ENCODE peak calls at places on chromosomes 13 and 19, in five cellular contexts. One of them, this sample, is unnamed.

GRCh38 chr13:41455725-41456419 is 1.5 kb upstream of the RGCC start:
- DNase-seq in PC-3: no peak
- DNase-seq in CD4-positive, alpha-beta T cell: no peak
- DNase-seq in RWPE2: no peak
- DNase-seq in testis: no peak
- DNase-seq in this sample: no peak

GRCh38 chr19:51016798-51017683 is 2.5 kb downstream of the KLK10 start:
- DNase-seq in PC-3: peak
- DNase-seq in CD4-positive, alpha-beta T cell: peak
- DNase-seq in RWPE2: peak
- DNase-seq in testis: peak
- DNase-seq in this sample: peak

GRCh38 chr19:49058592-49058991 is 1.0 kb upstream of the CGB7 start:
- DNase-seq in PC-3: no peak
- DNase-seq in CD4-positive, alpha-beta T cell: no peak
- DNase-seq in RWPE2: no peak
- DNase-seq in testis: no peak
- DNase-seq in this sample: peak

GRCh38 chr19:42066075-42066754 is 3.8 kb downstream of the GRIK5 start:
- DNase-seq in PC-3: peak
- DNase-seq in CD4-positive, alpha-beta T cell: no peak
- DNase-seq in RWPE2: no peak
- DNase-seq in testis: peak
- DNase-seq in this sample: peak

GRCh38 chr19:18612772-18613588 is at the start of gene TMEM59L:
- DNase-seq in PC-3: no peak
- DNase-seq in CD4-positive, alpha-beta T cell: peak
- DNase-seq in RWPE2: no peak
- DNase-seq in testis: peak
- DNase-seq in this sample: no peak

GRCh38 chr13:34750078-34750703 is 191.9 kb upstream of the NBEA start:
- DNase-seq in PC-3: no peak
- DNase-seq in CD4-positive, alpha-beta T cell: no peak
- DNase-seq in RWPE2: no peak
- DNase-seq in testis: peak
- DNase-seq in this sample: no peak

GRCh38 chr13:73835138-73835721 is 299.0 kb downstream of the KLF12 start:
- DNase-seq in PC-3: peak
- DNase-seq in CD4-positive, alpha-beta T cell: no peak
- DNase-seq in RWPE2: no peak
- DNase-seq in testis: no peak
- DNase-seq in this sample: no peak

GRCh38 chr13:75347457-75347856 is 134.5 kb downstream of the TBC1D4 start:
- DNase-seq in PC-3: no peak
- DNase-seq in CD4-positive, alpha-beta T cell: no peak
- DNase-seq in RWPE2: no peak
- DNase-seq in testis: no peak
- DNase-seq in this sample: no peak

GRCh38 chr19:35074426-35075201 is 33.1 kb downstream of the HPN start:
- DNase-seq in PC-3: no peak
- DNase-seq in CD4-positive, alpha-beta T cell: no peak
- DNase-seq in RWPE2: no peak
- DNase-seq in testis: no peak
- DNase-seq in this sample: no peak

GRCh38 chr13:105960326-105960725 is 575.1 kb downstream of the EFNB2 start:
- DNase-seq in PC-3: no peak
- DNase-seq in CD4-positive, alpha-beta T cell: no peak
- DNase-seq in RWPE2: no peak
- DNase-seq in testis: no peak
- DNase-seq in this sample: no peak

DNA sequence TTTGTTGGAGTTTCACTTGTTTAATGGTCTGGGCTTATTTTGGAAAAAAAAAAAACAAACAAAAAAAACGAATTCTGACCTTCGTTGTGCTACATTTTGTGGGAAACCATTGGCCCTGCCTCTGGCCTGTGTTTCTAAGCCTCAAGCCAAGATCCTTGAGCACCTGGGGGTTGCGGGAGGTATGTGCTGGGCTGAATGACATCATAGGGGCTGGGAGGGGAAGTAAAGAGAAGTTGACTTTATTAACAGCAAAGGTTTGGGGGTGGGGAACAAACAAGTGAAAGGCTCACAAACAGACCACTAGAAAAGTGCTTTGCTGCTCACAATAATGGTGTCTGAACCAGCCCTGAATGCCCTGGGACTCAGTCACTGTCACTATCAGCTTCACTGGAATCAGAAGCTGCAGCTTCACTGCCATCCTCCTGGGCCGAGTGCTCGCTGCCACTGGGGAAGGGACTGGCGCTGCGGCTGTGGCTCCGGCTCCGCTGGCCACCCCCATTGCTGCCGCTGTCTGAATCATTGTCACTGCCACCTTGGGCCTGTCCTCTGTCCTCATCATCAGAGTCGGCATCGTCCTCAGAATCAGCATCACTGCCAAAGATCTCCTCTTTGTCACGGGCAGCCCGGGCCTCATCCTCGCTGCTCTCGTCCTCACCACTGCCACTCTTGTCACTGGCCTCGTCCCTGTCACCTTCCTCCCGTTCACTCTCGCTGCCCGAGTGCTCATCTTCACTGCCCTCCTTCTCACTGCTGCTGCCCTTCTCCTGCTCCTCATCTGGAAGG is 5.1 kb downstream of the PAF1 start:
- DNase-seq in PC-3: no peak
- DNase-seq in CD4-positive, alpha-beta T cell: no peak
- DNase-seq in RWPE2: no peak
- DNase-seq in testis: no peak
- DNase-seq in this sample: no peak
- H3K27ac ChIP-seq in PC-3: no peak
- H3K27ac ChIP-seq in CD4-positive, alpha-beta T cell: no peak
- H3K27ac ChIP-seq in RWPE2: no peak
- H3K27ac ChIP-seq in testis: no peak
- H3K27ac ChIP-seq in this sample: no peak

DNA sequence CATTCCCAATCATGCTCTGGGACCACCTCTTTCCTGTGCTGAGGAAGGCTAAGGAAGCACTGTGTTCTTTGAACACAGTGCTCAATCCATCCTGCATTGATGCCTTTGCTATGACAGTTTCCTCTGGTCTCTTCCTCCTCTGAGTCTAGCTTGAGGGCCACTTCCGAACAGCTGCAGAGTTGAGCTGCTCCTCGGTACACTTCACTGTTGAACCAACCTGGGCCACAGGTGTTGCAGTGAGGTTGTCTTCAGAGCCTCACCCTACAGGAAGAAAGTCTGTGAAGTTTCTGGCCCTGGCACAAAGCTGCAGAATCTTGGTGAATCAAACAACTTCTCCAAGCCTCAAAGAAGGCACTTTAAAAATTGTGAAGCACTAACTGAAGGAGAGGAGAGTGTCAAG is 393.9 kb downstream of the KCNRG start:
- DNase-seq in PC-3: no peak
- DNase-seq in CD4-positive, alpha-beta T cell: no peak
- DNase-seq in RWPE2: no peak
- DNase-seq in testis: no peak
- DNase-seq in this sample: no peak
- TF ChIP-seq CTCF in PC-3: no peak
- TF ChIP-seq CTCF in CD4-positive, alpha-beta T cell: no peak
- TF ChIP-seq CTCF in RWPE2: no peak
- TF ChIP-seq CTCF in testis: no peak
- TF ChIP-seq CTCF in this sample: no peak

DNA sequence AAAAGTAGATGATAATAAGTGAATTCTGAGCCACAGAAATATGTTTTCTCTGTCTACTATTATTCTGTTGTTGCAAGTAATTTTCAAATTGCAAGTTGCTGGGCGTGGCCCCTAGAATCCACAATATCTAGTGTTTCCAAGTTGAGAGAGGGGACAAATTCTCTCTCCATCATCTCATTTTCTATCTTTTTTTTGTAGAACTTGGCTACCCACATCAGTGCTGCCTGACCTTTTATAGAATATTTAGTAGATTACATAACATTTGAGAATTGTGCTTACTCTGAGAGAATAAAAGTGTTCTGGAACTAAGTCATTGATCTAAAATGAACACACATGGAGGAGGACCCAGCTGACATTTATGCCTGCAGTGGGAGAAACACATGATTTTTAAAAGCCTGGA is 110.9 kb upstream of the CSNK1A1L start:
- DNase-seq in PC-3: no peak
- DNase-seq in CD4-positive, alpha-beta T cell: no peak
- DNase-seq in RWPE2: no peak
- DNase-seq in testis: no peak
- DNase-seq in this sample: no peak
- H3K27ac ChIP-seq in PC-3: no peak
- H3K27ac ChIP-seq in CD4-positive, alpha-beta T cell: no peak
- H3K27ac ChIP-seq in RWPE2: no peak
- H3K27ac ChIP-seq in testis: no peak
- H3K27ac ChIP-seq in this sample: no peak

DNA sequence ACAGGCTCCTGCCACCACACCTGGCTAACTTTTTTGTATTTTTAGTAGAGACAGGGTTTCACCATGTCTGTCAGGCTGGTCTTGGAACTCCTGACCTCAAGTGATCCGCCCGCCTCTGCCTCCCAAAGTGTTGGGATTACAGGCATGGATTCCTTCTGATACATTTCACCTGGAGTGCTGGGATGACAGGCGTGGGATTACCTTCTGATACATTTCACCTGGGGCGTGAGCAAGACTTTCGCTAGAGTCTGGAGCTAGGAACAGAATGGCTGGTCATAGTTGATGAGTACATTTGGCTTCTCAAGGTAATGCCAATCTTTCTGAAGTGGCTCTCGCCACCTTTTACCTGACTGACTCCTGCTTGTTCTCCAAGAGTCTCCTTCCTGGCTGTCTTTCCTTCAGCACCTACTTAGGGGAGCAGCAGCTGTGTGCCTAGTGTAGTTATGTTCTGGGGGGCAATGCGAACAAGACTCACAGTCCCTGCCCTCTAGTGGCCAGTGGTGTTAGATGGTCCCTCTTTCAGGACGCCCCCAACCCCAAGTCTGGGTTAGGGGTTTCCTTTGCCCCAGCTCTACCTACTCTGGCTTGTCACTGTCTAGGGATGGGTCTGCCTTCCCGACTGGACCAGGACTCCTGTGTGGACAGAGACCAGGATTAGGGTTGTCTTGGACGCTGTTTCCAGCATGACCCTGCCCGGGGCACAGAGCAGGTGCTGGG is 19.3 kb downstream of the PPP1R37 start:
- DNase-seq in PC-3: no peak
- DNase-seq in CD4-positive, alpha-beta T cell: no peak
- DNase-seq in RWPE2: no peak
- DNase-seq in testis: no peak
- DNase-seq in this sample: no peak
- TF ChIP-seq CTCF in PC-3: no peak
- TF ChIP-seq CTCF in CD4-positive, alpha-beta T cell: no peak
- TF ChIP-seq CTCF in RWPE2: no peak
- TF ChIP-seq CTCF in testis: no peak
- TF ChIP-seq CTCF in this sample: no peak

GRCh38 chr19:40702337-40703012 is 12.0 kb upstream of the NUMBL start:
- DNase-seq in PC-3: peak
- DNase-seq in CD4-positive, alpha-beta T cell: no peak
- DNase-seq in RWPE2: no peak
- DNase-seq in testis: peak
- DNase-seq in this sample: peak
- H3K27ac ChIP-seq in PC-3: no peak
- H3K27ac ChIP-seq in CD4-positive, alpha-beta T cell: no peak
- H3K27ac ChIP-seq in RWPE2: no peak
- H3K27ac ChIP-seq in testis: no peak
- H3K27ac ChIP-seq in this sample: peak

GRCh38 chr13:60755380-60756163 is 358.6 kb downstream of the TDRD3 start:
- DNase-seq in PC-3: peak
- DNase-seq in CD4-positive, alpha-beta T cell: no peak
- DNase-seq in RWPE2: no peak
- DNase-seq in testis: no peak
- DNase-seq in this sample: no peak
- TF ChIP-seq CTCF in PC-3: peak
- TF ChIP-seq CTCF in CD4-positive, alpha-beta T cell: no peak
- TF ChIP-seq CTCF in RWPE2: peak
- TF ChIP-seq CTCF in testis: no peak
- TF ChIP-seq CTCF in this sample: no peak

GRCh38 chr19:7527516-7528191 is 5.2 kb downstream of the MCOLN1 start:
- DNase-seq in PC-3: no peak
- DNase-seq in CD4-positive, alpha-beta T cell: no peak
- DNase-seq in RWPE2: no peak
- DNase-seq in testis: no peak
- DNase-seq in this sample: no peak
- H3K27ac ChIP-seq in PC-3: no peak
- H3K27ac ChIP-seq in CD4-positive, alpha-beta T cell: no peak
- H3K27ac ChIP-seq in RWPE2: no peak
- H3K27ac ChIP-seq in testis: no peak
- H3K27ac ChIP-seq in this sample: no peak

DNA sequence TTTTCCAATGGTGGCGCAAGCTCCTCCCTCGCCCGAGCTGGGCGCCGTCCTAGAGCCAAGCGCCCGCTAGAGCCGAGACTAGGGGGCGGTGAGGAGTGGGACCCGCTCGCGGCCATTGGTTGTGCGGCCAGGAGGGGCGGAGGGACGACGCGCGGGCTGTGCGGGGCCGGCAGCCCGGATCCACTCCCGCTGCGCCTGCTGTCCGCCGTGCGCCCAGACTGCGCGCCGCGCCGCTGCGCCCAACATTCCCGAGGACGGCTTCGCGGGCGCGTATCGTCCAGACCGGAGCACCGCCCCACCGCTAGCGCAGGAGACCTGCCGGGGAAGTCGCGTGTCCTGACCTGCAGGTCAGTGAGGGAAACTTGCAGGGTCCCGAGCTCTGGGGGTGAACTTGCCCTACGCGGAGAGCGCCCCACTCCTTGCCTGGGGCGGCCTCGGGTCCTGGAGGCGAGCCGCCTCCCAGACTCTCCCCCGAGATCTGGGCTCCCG is at the start of gene SERTM1:
- DNase-seq in PC-3: no peak
- DNase-seq in CD4-positive, alpha-beta T cell: no peak
- DNase-seq in RWPE2: no peak
- DNase-seq in testis: peak
- DNase-seq in this sample: peak
- TF ChIP-seq CTCF in PC-3: no peak
- TF ChIP-seq CTCF in CD4-positive, alpha-beta T cell: no peak
- TF ChIP-seq CTCF in RWPE2: no peak
- TF ChIP-seq CTCF in testis: no peak
- TF ChIP-seq CTCF in this sample: no peak

GRCh38 chr19:16316506-16316882 is 8.1 kb upstream of the KLF2 start:
- DNase-seq in PC-3: no peak
- DNase-seq in CD4-positive, alpha-beta T cell: no peak
- DNase-seq in RWPE2: no peak
- DNase-seq in testis: peak
- DNase-seq in this sample: no peak
- H3K27ac ChIP-seq in PC-3: no peak
- H3K27ac ChIP-seq in CD4-positive, alpha-beta T cell: no peak
- H3K27ac ChIP-seq in RWPE2: no peak
- H3K27ac ChIP-seq in testis: peak
- H3K27ac ChIP-seq in this sample: no peak

GRCh38 chr13:48068036-48068435 is 26.9 kb downstream of the MED4 start:
- DNase-seq in PC-3: no peak
- DNase-seq in CD4-positive, alpha-beta T cell: no peak
- DNase-seq in RWPE2: no peak
- DNase-seq in testis: no peak
- DNase-seq in this sample: peak
- TF ChIP-seq CTCF in PC-3: no peak
- TF ChIP-seq CTCF in CD4-positive, alpha-beta T cell: no peak
- TF ChIP-seq CTCF in RWPE2: no peak
- TF ChIP-seq CTCF in testis: no peak
- TF ChIP-seq CTCF in this sample: no peak